ENCODE peak calls at places on chromosomes 2 and 18, in ten cellular contexts. Y is kidney, B is RWPE1, C is H9, I is osteoblast, Q is A549, G is ovary, X is IMR-90, D is tibial nerve, R is left ventricle myocardium inferior. N is an unnamed sample.

GRCh38 chr2:209368924-209369323 is 54.9 kb upstream of the MAP2 start:
- DNase-seq in Y (peak), B (peak), C (no peak), I (peak), Q (peak), G (no peak), X (peak), D (no peak), R (peak), N (peak)

GRCh38 chr2:26493631-26494030 is 15.7 kb upstream of the OTOF start:
- DNase-seq in Y (no peak), B (no peak), C (no peak), I (no peak), Q (no peak), G (no peak), X (no peak), D (no peak), R (no peak), N (no peak)

GRCh38 chr2:32360416-32360815 is 3.6 kb downstream of the BIRC6 start:
- DNase-seq in Y (no peak), B (no peak), C (no peak), I (no peak), Q (no peak), G (no peak), X (peak), D (no peak), R (no peak), N (no peak)

GRCh38 chr2:163621445-163622004 is 114.3 kb downstream of the FIGN start:
- DNase-seq in Y (no peak), B (no peak), C (no peak), I (no peak), Q (no peak), G (no peak), X (no peak), D (no peak), R (no peak), N (no peak)

GRCh38 chr18:7980136-7980535 is 413.0 kb downstream of the PTPRM start:
- DNase-seq in Y (no peak), B (no peak), C (peak), I (no peak), Q (no peak), G (no peak), X (no peak), D (no peak), R (no peak), N (no peak)

GRCh38 chr2:191789791-191790190 is 57.1 kb downstream of the CAVIN2 start:
- DNase-seq in Y (no peak), B (no peak), C (no peak), I (peak), Q (no peak), G (no peak), X (peak), D (no peak), R (no peak), N (no peak)

GRCh38 chr2:9975805-9976447 is 24.4 kb downstream of the GRHL1 start:
- DNase-seq in Y (no peak), B (peak), C (no peak), I (peak), Q (peak), G (no peak), X (peak), D (no peak), R (no peak), N (no peak)

GRCh38 chr2:191263050-191263449 is 17.8 kb downstream of the MYO1B start:
- DNase-seq in Y (no peak), B (no peak), C (no peak), I (no peak), Q (no peak), G (no peak), X (no peak), D (no peak), R (no peak), N (no peak)

GRCh38 chr2:202681688-202682205 is 47.0 kb downstream of the FAM117B start:
- DNase-seq in Y (no peak), B (no peak), C (no peak), I (no peak), Q (no peak), G (no peak), X (no peak), D (no peak), R (no peak), N (no peak)

GRCh38 chr2:180677200-180677599 is 303.2 kb upstream of the UBE2E3 start:
- DNase-seq in Y (no peak), B (peak), C (no peak), I (no peak), Q (no peak), G (no peak), X (no peak), D (no peak), R (no peak), N (no peak)

GRCh38 chr2:130381145-130381544 is 25.3 kb downstream of the PTPN18 start:
- DNase-seq in Y (no peak), B (no peak), C (no peak), I (no peak), Q (no peak), G (no peak), X (no peak), D (no peak), R (no peak), N (no peak)

GRCh38 chr2:556494-556893 is 120.7 kb downstream of the TMEM18 start:
- DNase-seq in Y (no peak), B (no peak), C (no peak), I (no peak), Q (no peak), G (no peak), X (no peak), D (no peak), R (no peak), N (no peak)

GRCh38 chr18:75407468-75408437 is 19.8 kb downstream of the SMIM21 start:
- DNase-seq in Y (no peak), B (no peak), C (peak), I (peak), Q (no peak), G (no peak), X (peak), D (no peak), R (no peak), N (no peak)

GRCh38 chr2:151049746-151050145 is 211.9 kb downstream of the RBM43 start:
- DNase-seq in Y (no peak), B (peak), C (no peak), I (no peak), Q (no peak), G (no peak), X (peak), D (no peak), R (no peak), N (no peak)

GRCh38 chr2:121178730-121179129 is 106.3 kb downstream of the TFCP2L1 start:
- DNase-seq in Y (no peak), B (no peak), C (no peak), I (no peak), Q (no peak), G (no peak), X (no peak), D (no peak), R (no peak), N (no peak)

GRCh38 chr2:109287838-109288237 is 158.8 kb downstream of the SH3RF3 start:
- DNase-seq in Y (peak), B (no peak), C (no peak), I (no peak), Q (no peak), G (no peak), X (no peak), D (no peak), R (no peak), N (no peak)

GRCh38 chr2:191311-192190 is 72.3 kb downstream of the SH3YL1 start:
- DNase-seq in Y (no peak), B (no peak), C (no peak), I (no peak), Q (no peak), G (no peak), X (no peak), D (no peak), R (no peak), N (no peak)

GRCh38 chr2:140990416-140990815 is 1140.4 kb downstream of the LRP1B start:
- DNase-seq in Y (no peak), B (no peak), C (no peak), I (peak), Q (no peak), G (no peak), X (peak), D (no peak), R (no peak), N (no peak)

GRCh38 chr2:235194351-235194750 is 242.5 kb downstream of the SH3BP4 start:
- DNase-seq in Y (no peak), B (no peak), C (no peak), I (no peak), Q (no peak), G (no peak), X (no peak), D (no peak), R (no peak), N (no peak)

GRCh38 chr2:37142546-37142945 is 14.2 kb downstream of the EIF2AK2 start:
- DNase-seq in Y (no peak), B (no peak), C (no peak), I (no peak), Q (no peak), G (no peak), X (no peak), D (no peak), R (no peak), N (no peak)

GRCh38 chr2:17208511-17208910 is 309.7 kb downstream of the RAD51AP2 start:
- DNase-seq in Y (no peak), B (no peak), C (no peak), I (no peak), Q (no peak), G (no peak), X (peak), D (no peak), R (no peak), N (no peak)

GRCh38 chr2:97834610-97835009 is 121.2 kb downstream of the ZAP70 start:
- DNase-seq in Y (no peak), B (no peak), C (no peak), I (no peak), Q (no peak), G (no peak), X (no peak), D (no peak), R (no peak), N (no peak)

GRCh38 chr2:56474412-56475158 is 290.8 kb downstream of the CCDC85A start:
- DNase-seq in Y (no peak), B (peak), C (no peak), I (no peak), Q (no peak), G (no peak), X (no peak), D (no peak), R (no peak), N (no peak)

GRCh38 chr2:149049142-149049541 is 10.6 kb downstream of the LYPD6B start:
- DNase-seq in Y (no peak), B (no peak), C (no peak), I (no peak), Q (no peak), G (no peak), X (peak), D (no peak), R (no peak), N (no peak)

GRCh38 chr2:201448701-201449100 is 2.6 kb downstream of the TRAK2 start:
- DNase-seq in Y (no peak), B (no peak), C (no peak), I (no peak), Q (no peak), G (no peak), X (no peak), D (no peak), R (no peak), N (no peak)

GRCh38 chr2:232420463-232421188 is 14.0 kb downstream of the ALPG start:
- DNase-seq in Y (no peak), B (peak), C (peak), I (peak), Q (peak), G (no peak), X (no peak), D (no peak), R (no peak), N (peak)

GRCh38 chr2:40200516-40200915 is 251.4 kb downstream of the SLC8A1 start:
- DNase-seq in Y (no peak), B (no peak), C (no peak), I (peak), Q (no peak), G (no peak), X (peak), D (no peak), R (no peak), N (no peak)

GRCh38 chr2:212905640-212906201 is 245.7 kb downstream of the IKZF2 start:
- DNase-seq in Y (no peak), B (peak), C (no peak), I (no peak), Q (no peak), G (no peak), X (peak), D (no peak), R (no peak), N (no peak)
- H3K27ac ChIP-seq in Y (no peak), B (no peak), C (no peak), I (no peak), Q (peak), G (no peak), X (no peak), D (no peak), R (no peak), N (no peak)

GRCh38 chr2:106108351-106108750 is 85.8 kb downstream of the UXS1 start:
- DNase-seq in Y (no peak), B (no peak), C (no peak), I (no peak), Q (no peak), G (peak), X (peak), D (no peak), R (no peak), N (no peak)
- TF ChIP-seq CTCF in Y (peak), B (peak), C (no peak), I (peak), Q (peak), G (no peak), X (peak), D (peak), R (peak), N (no peak)

DNA sequence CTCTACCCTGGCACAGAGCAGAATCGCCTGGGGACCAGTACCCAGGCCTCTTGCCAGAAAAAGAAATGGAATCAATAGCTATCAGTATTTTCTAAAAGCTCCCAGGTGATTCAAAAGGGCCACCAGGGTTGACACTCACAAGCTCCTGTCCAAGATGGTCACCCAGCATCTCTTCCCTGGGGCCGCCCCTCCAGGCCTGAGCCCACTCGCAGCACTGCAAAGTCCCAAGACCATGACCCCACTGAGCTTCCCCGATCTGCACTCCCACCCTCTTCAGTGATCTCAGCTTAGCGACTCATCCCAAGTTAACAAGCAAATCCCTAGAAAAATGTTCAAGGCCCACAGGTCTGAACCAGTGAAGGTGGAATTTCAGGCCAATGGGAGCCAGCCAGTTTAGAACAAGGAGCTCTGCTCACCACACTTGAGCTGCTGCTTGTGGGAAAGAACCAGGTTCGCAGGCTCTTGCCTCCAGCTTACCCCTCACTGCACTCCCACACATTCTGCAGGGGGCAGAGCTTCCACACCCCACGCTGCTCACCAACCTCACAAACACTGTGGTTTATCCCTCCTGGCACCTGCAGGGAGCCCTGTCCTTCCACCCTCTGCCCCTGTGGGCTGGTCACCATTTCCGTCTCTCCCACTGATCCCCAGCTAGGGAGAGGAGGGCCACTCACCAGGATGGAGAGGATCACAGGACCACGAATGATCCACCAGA is 19.8 kb downstream of the TMEM37 start:
- DNase-seq in Y (no peak), B (no peak), C (no peak), I (peak), Q (no peak), G (no peak), X (no peak), D (no peak), R (no peak), N (no peak)
- H3K27ac ChIP-seq in Y (no peak), B (no peak), C (no peak), I (no peak), Q (no peak), G (no peak), X (no peak), D (no peak), R (no peak), N (no peak)

DNA sequence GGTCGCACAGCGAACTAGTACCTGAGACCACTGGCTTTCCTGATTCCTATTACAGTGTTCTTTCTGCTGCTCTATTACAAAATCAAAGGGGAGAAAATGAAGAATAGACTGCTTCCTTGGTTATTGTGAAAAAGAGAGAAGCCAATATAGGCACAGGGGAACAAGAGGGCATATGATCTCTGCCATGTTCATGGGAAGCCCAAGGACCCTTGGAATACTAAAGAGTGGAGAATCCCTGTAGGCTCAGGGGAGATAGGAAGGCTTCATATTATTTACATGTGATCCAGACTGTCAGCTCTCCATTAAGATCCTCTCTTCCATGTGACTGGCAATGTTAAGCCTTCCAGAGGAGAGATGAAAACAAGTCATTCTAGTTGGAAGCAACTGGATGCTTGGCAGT is 135.7 kb upstream of the MYCN start:
- DNase-seq in Y (no peak), B (no peak), C (no peak), I (no peak), Q (no peak), G (no peak), X (no peak), D (no peak), R (no peak), N (no peak)
- TF ChIP-seq CTCF in Y (no peak), B (no peak), C (no peak), I (no peak), Q (no peak), G (no peak), X (no peak), D (no peak), R (no peak), N (no peak)

GRCh38 chr18:36419913-36420531 is 122.5 kb downstream of the FHOD3 start:
- DNase-seq in Y (no peak), B (peak), C (no peak), I (no peak), Q (no peak), G (no peak), X (peak), D (no peak), R (no peak), N (no peak)
- H3K27ac ChIP-seq in Y (peak), B (no peak), C (no peak), I (no peak), Q (no peak), G (peak), X (peak), D (no peak), R (peak), N (no peak)

DNA sequence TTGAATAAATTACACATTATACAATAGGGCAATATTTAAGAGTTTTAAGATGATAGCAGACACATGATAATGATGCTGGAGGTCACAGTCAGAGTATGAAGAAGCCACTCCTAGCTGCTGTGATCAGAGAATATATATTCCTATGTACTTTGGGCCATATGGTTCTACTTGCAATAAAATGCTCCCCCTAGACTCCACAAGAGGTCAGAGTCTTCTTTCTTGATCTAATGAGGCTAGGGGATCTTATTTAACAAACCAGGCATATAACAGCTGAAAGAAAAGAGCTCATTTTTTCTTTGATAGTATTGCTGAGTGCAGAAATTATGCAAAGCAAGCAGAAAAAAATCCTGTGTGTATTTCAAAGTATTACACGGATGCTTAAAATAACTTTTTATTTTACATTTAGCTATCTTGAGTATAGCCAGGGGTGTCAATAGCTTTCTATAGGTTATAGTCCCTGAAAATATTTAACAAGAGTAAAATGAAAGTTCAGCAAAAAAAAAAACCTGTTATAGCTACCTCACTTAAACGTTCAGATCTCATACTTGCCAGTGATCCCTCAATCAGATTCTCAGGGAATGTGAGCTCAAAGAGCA is 748.7 kb upstream of the CHAC2 start:
- DNase-seq in Y (no peak), B (peak), C (no peak), I (no peak), Q (peak), G (no peak), X (peak), D (no peak), R (no peak), N (no peak)
- TF ChIP-seq CTCF in Y (peak), B (no peak), C (peak), I (no peak), Q (peak), G (no peak), X (peak), D (no peak), R (peak), N (no peak)

DNA sequence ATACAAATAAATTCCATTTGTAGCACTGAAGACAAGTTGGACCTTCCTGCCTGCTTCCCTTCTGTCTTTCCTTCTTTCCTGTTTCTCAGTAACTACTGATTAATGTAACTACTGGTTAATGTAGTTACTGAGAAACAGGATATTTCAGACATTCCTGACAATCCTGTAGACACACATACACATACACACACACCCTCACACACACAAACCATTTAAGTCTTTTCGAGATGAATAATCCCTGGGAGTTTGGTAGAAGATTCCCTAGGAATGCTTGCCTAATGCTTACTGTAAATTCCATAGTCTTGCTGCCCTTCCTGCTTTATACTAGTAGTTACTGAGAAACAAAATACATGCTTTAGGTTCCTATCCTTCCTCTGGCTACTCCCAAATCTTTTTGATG is 83.9 kb downstream of the PIK3C3 start:
- DNase-seq in Y (no peak), B (peak), C (no peak), I (peak), Q (no peak), G (no peak), X (peak), D (no peak), R (no peak), N (no peak)
- H3K27ac ChIP-seq in Y (no peak), B (no peak), C (no peak), I (peak), Q (peak), G (no peak), X (no peak), D (no peak), R (no peak), N (no peak)

DNA sequence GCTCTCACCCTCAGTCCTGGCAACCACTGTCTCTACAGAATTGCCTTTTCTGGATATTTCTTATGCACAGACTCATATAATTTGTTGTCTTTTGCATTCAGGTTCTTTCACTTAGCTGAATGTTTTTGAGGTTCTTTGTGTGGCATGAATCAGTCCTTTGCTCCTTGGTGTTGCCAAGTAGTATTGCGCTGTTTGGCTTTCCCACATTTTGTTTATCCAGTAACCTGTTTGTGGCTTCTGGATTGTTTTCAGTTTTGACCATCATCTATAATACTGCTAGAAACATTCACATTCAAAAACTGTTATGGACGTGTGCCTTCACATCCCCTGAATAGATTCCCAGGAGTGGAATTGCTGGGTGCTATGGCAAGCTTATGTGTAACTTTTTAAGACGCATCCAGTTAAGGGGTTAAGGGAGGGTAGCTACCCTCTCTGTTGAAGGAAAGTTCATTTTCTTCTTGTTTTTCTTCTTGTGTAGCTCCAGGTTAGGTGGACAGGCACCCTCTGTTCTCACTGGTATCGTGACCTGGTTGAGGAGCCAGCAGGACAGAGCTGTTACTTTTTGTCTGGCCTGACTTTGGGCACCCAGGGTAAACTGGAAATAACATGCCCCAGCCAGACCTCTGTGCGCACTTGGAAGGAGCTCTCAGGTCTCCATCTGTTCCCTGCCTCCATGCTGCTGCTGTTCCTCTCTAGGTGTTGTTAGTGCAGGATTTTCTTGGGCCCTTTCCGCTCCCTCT is 29.6 kb downstream of the ARHGAP25 start:
- DNase-seq in Y (no peak), B (no peak), C (no peak), I (no peak), Q (no peak), G (no peak), X (peak), D (no peak), R (no peak), N (no peak)
- TF ChIP-seq CTCF in Y (no peak), B (no peak), C (no peak), I (no peak), Q (no peak), G (no peak), X (no peak), D (no peak), R (no peak), N (no peak)

GRCh38 chr2:3469486-3469885 is 49.8 kb downstream of the ADI1 start:
- DNase-seq in Y (no peak), B (no peak), C (no peak), I (peak), Q (no peak), G (peak), X (no peak), D (no peak), R (peak), N (peak)
- H3K27ac ChIP-seq in Y (no peak), B (peak), C (no peak), I (peak), Q (no peak), G (peak), X (no peak), D (peak), R (peak), N (peak)

N was measured in lower lobe of right lung.